ENCODE peak calls at places on chromosomes 2 and 18, in six cellular contexts. J is AG08396; G is lung microvascular endothelial cell; C is stimulated activated CD4-positive, alpha-beta T cell treated with anti-CD3 and anti-CD28 coated beads, Interleukin-2, amount 100 ng/mL, for 24 hours; K is nephron progenitor cell; P is neuronal stem cell. B is an unnamed sample.

GRCh38 chr2:241268716-241269445 is 46.6 kb downstream of the HDLBP start:
- DNase-seq in J (no peak), G (no peak), C (no peak), K (no peak), P (no peak), B (peak; percentile 87)

GRCh38 chr2:108031471-108031941 is 45.2 kb downstream of the SLC5A7 start:
- DNase-seq in J (no peak), G (no peak), C (no peak), K (no peak), P (no peak), B (no peak)

GRCh38 chr2:128776461-128776971 is 457.8 kb upstream of the HS6ST1 start:
- DNase-seq in J (no peak), G (no peak), C (no peak), K (no peak), P (no peak), B (no peak)

GRCh38 chr18:78873916-78874505 is 105.6 kb upstream of the SALL3 start:
- DNase-seq in J (no peak), G (no peak), C (no peak), K (no peak), P (no peak), B (no peak)

GRCh38 chr2:105748564-105748963 is 3.9 kb downstream of the NCK2 start:
- DNase-seq in J (no peak), G (peak; percentile 25), C (no peak), K (no peak), P (no peak), B (no peak)

GRCh38 chr2:7256377-7256776 is 339.2 kb downstream of the RNF144A start:
- DNase-seq in J (no peak), G (no peak), C (no peak), K (no peak), P (no peak), B (no peak)

GRCh38 chr2:200218645-200219044 is 87.8 kb upstream of the SPATS2L start:
- DNase-seq in J (no peak), G (no peak), C (no peak), K (no peak), P (no peak), B (no peak)

GRCh38 chr2:182064024-182064880 is 78.6 kb downstream of the PPP1R1C start:
- DNase-seq in J (no peak), G (no peak), C (no peak), K (no peak), P (no peak), B (no peak)

GRCh38 chr2:195543063-195543462 is 114.0 kb upstream of the SLC39A10 start:
- DNase-seq in J (no peak), G (no peak), C (no peak), K (no peak), P (no peak), B (no peak)

GRCh38 chr2:37020887-37021796 is 54.8 kb upstream of the STRN start:
- DNase-seq in J (no peak), G (no peak), C (no peak), K (no peak), P (no peak), B (no peak)

GRCh38 chr2:163774862-163775261 is 39.1 kb upstream of the FIGN start:
- DNase-seq in J (peak; percentile 49), G (no peak), C (no peak), K (no peak), P (no peak), B (peak; percentile 6)

GRCh38 chr2:92073815-92074548 is 2797.2 kb upstream of the TEKT4 start:
- DNase-seq in J (no peak), G (no peak), C (no peak), K (no peak), P (no peak), B (no peak)

GRCh38 chr2:235053649-235054048 is 101.8 kb downstream of the SH3BP4 start:
- DNase-seq in J (no peak), G (no peak), C (no peak), K (no peak), P (no peak), B (no peak)

GRCh38 chr2:177873915-177874314 is 198.7 kb downstream of the PDE11A start:
- DNase-seq in J (no peak), G (no peak), C (no peak), K (no peak), P (no peak), B (no peak)

GRCh38 chr18:11905613-11906012 is 2.5 kb downstream of the MPPE1 start:
- DNase-seq in J (no peak), G (no peak), C (no peak), K (no peak), P (no peak), B (no peak)

GRCh38 chr2:231123362-231123898 is 1.4 kb downstream of the HTR2B start:
- DNase-seq in J (no peak), G (peak; percentile 64), C (no peak), K (no peak), P (no peak), B (no peak)

GRCh38 chr2:240986787-240987411 is 11.5 kb upstream of the SNED1 start:
- DNase-seq in J (peak; percentile 57), G (peak; percentile 50), C (no peak), K (peak; percentile 7), P (no peak), B (peak; percentile 89)

GRCh38 chr2:158269143-158269542 is 167.5 kb downstream of the UPP2 start:
- DNase-seq in J (no peak), G (no peak), C (no peak), K (no peak), P (no peak), B (no peak)

GRCh38 chr2:174697267-174697666 is 67.0 kb downstream of the CHRNA1 start:
- DNase-seq in J (peak; percentile 81), G (peak; percentile 75), C (peak; percentile 71), K (peak; percentile 64), P (peak; percentile 42), B (peak; percentile 51)

GRCh38 chr2:70505613-70506391 is 47.8 kb downstream of the TGFA start:
- DNase-seq in J (no peak), G (no peak), C (no peak), K (no peak), P (no peak), B (no peak)

GRCh38 chr2:120308038-120308910 is 37.7 kb upstream of the INHBB start:
- DNase-seq in J (no peak), G (no peak), C (no peak), K (no peak), P (no peak), B (no peak)

GRCh38 chr2:46305767-46306166 is 8.6 kb downstream of the EPAS1 start:
- DNase-seq in J (no peak), G (no peak), C (no peak), K (no peak), P (no peak), B (no peak)

GRCh38 chr2:40242315-40242714 is 209.6 kb downstream of the SLC8A1 start:
- DNase-seq in J (no peak), G (no peak), C (no peak), K (no peak), P (peak; percentile 24), B (no peak)

GRCh38 chr18:8516391-8517250 is 92.6 kb upstream of the RAB12 start:
- DNase-seq in J (no peak), G (no peak), C (no peak), K (no peak), P (no peak), B (no peak)

GRCh38 chr2:240577281-240578109 is 9.0 kb upstream of the CAPN10 start:
- DNase-seq in J (no peak), G (no peak), C (no peak), K (no peak), P (no peak), B (no peak)

B was measured in foreskin fibroblast.